ENCODE peak calls at places on chromosomes 4 and X, in nine cellular contexts. R is tibial artery; L is mammary epithelial cell; F is adrenal gland; D is body of pancreas; Q is H9; M is CD8-positive, alpha-beta T cell; U is right atrium auricular region; O is AG04450. C is an unnamed sample.
A peak's percentile ranks its signal among the peaks of the same experiment; 100 is the strongest.

GRCh38 chrX:12115377-12115776 is 22.9 kb upstream of the FRMPD4 start:
- DNase-seq in R (no peak), L (no peak), F (no peak), D (no peak), Q (peak; percentile 56), M (no peak), U (no peak), O (no peak), C (no peak)

GRCh38 chr4:120753854-120754253 is 168.7 kb downstream of the PRDM5 start:
- DNase-seq in R (no peak), L (no peak), F (no peak), D (no peak), Q (no peak), M (no peak), U (no peak), O (no peak), C (no peak)

GRCh38 chr4:55398461-55398860 is 2.7 kb downstream of the TMEM165 start:
- DNase-seq in R (no peak), L (peak; percentile 83), F (no peak), D (no peak), Q (no peak), M (no peak), U (no peak), O (no peak), C (no peak)

GRCh38 chrX:107672955-107673378 is 44.7 kb downstream of the PRPS1 start:
- DNase-seq in R (peak; percentile 77), L (peak; percentile 66), F (peak; percentile 85), D (peak; percentile 75), Q (peak; percentile 81), M (peak; percentile 60), U (peak; percentile 84), O (no peak), C (peak; percentile 52)

GRCh38 chrX:56969559-56969958 is 25.8 kb downstream of the SPIN3 start:
- DNase-seq in R (no peak), L (no peak), F (no peak), D (no peak), Q (no peak), M (no peak), U (no peak), O (no peak), C (no peak)

GRCh38 chrX:151982217-151982616 is 7.7 kb upstream of the GABRE start:
- DNase-seq in R (no peak), L (peak; percentile 54), F (peak; percentile 18), D (peak; percentile 8), Q (no peak), M (no peak), U (no peak), O (peak; percentile 11), C (no peak)

GRCh38 chrX:31423575-31424284 is 351.9 kb upstream of the FTHL17 start:
- DNase-seq in R (peak; percentile 21), L (peak; percentile 20), F (peak; percentile 16), D (peak; percentile 20), Q (peak; percentile 31), M (no peak), U (no peak), O (no peak), C (no peak)

GRCh38 chrX:115560211-115560977 is 580 bp upstream of the PLS3 start:
- DNase-seq in R (no peak), L (peak; percentile 81), F (no peak), D (peak; percentile 10), Q (no peak), M (no peak), U (no peak), O (no peak), C (no peak)

DNA sequence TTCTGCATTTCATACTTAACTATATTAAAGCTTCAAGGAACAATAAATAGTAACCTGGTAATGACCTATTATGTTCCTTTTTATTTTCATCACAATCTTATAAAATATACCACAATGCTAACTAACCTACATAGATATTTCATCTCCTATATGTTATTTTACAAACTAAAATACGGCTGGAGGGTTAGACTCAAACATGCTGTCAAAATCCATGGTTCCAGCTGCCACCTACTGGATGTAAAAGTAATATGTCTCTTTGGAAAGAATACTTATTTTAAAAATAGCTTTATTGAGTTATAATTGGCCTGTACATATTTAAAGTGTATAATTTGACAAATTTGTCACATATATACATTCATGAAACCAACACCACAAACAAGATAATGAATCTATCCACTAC is 15.0 kb downstream of the RGN start:
- DNase-seq in R (no peak), L (peak; percentile 12), F (no peak), D (peak; percentile 14), Q (no peak), M (no peak), U (no peak), O (peak; percentile 0), C (no peak)
- TF ChIP-seq CTCF in R (peak; percentile 31), L (peak; percentile 38), F (peak; percentile 57), D (peak; percentile 45), Q (peak; percentile 62), M (peak; percentile 48), U (peak; percentile 57), O (peak; percentile 41), C (peak; percentile 35)

DNA sequence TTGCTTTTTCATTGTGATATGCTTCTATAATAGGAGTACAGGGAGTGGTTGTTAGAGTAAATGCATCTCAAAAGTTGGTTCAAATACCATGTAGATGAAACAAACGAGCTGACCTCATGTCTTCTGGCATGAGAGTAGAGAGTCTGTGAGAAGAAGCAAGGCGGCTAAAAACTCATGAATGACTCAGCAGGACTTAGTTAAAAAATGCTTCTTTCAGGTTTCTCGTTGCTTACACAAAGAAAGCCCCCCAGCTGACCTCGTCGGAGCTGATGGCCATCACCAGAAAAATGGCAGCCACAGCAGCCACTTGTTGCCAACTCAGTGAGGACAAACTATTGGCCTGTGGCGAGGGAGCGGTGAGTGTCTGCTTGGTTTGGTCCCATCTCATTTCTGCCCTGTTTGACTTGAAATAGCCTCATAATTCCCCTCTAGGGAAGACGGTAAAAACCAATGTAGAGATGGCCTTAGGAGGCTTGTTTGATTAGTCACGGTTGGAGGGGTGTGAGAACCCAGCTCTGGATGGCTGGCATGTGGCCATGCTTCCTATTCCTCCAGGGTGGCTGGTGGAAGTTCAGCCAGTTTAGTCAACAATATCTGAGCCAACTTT is 14.5 kb downstream of the AFP start:
- DNase-seq in R (no peak), L (peak; percentile 52), F (no peak), D (peak; percentile 33), Q (peak; percentile 35), M (no peak), U (peak; percentile 61), O (peak; percentile 60), C (no peak)
- H3K27ac ChIP-seq in R (no peak overlapping the region), L (no peak overlapping the region), F (no peak overlapping the region), D (no peak overlapping the region), Q (no peak overlapping the region), M (no peak overlapping the region), U (peak overlapping the region; percentile 54), O (peak overlapping the region; percentile 88), C (no peak overlapping the region)

GRCh38 chr4:82811838-82812672 is 13.5 kb upstream of the SCD5 start:
- DNase-seq in R (no peak), L (no peak), F (no peak), D (no peak), Q (no peak), M (no peak), U (no peak), O (no peak), C (no peak)
- H3K27me3 ChIP-seq in R (no peaks in the 10 kb centered on the region), L (no peaks in the 10 kb centered on the region), F (no peaks in the 10 kb centered on the region), D (no peaks in the 10 kb centered on the region), Q (peaks cover 20% of the 10 kb centered on the region), M (no peaks in the 10 kb centered on the region), U (no peaks in the 10 kb centered on the region), O (no peaks in the 10 kb centered on the region), C (no peaks in the 10 kb centered on the region)

GRCh38 chr4:163108614-163109013 is 58.1 kb downstream of the NAF1 start:
- DNase-seq in R (no peak), L (no peak), F (no peak), D (no peak), Q (no peak), M (no peak), U (no peak), O (no peak), C (no peak)

GRCh38 chr4:163109967-163110366 is 56.7 kb downstream of the NAF1 start:
- DNase-seq in R (no peak), L (no peak), F (no peak), D (no peak), Q (no peak), M (no peak), U (no peak), O (no peak), C (no peak)

GRCh38 chr4:163113921-163114703 is 52.6 kb downstream of the NAF1 start:
- DNase-seq in R (no peak), L (no peak), F (no peak), D (no peak), Q (no peak), M (no peak), U (no peak), O (no peak), C (no peak)

GRCh38 chr4:163110442-163110841 is 56.2 kb downstream of the NAF1 start:
- DNase-seq in R (no peak), L (no peak), F (no peak), D (no peak), Q (no peak), M (no peak), U (no peak), O (no peak), C (no peak)

DNA sequence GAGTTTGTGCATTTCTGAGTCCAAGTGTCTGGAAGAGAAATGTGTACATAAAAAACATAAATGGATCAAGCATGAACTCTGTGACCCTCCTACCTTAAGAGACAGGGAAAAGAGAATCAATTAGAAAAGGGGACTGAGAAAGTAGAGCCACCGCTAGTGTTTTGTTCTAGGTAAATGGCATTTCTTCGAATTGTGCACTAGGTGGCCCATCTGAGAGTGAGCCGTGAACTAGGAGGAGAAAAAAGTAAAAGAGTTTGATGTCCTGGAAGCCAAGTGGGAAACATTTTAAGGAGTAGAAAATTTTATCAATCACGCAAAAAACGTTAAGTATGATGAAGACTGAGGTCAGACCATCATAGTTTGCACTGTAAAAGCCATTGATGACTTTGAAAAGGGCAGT is 55.1 kb downstream of the NAF1 start:
- DNase-seq in R (no peak), L (no peak), F (no peak), D (no peak), Q (no peak), M (no peak), U (no peak), O (no peak), C (no peak)
- TF ChIP-seq CTCF in R (peak; percentile 31), L (no peak), F (peak; percentile 35), D (peak; percentile 18), Q (peak; percentile 67), M (no peak), U (peak; percentile 30), O (peak; percentile 61), C (no peak)

DNA sequence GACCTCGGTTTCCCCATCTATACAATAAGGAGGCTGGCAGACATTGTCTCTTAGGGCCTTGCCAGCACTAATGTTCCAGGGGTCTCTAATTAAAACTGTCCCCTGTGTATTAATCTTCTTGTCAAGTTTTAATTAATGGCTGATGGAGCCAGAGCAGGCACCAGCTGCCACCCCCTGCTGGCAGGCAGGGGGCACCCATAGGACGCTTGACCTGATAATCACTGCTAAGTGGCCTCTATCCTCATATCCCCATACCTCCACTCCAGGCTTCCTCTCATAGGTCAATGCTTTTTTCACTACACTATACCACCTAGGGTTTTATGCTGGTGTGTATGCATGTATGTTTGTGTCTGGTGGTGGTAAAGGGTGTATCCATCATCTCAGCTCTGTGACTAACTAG is 89.4 kb downstream of the EFNB1 start:
- DNase-seq in R (no peak), L (no peak), F (no peak), D (no peak), Q (no peak), M (no peak), U (no peak), O (no peak), C (no peak)
- H3K27ac ChIP-seq in R (no peak overlapping the region), L (no peak overlapping the region), F (no peak overlapping the region), D (no peak overlapping the region), Q (no peak overlapping the region), M (no peak overlapping the region), U (no peak overlapping the region), O (no peak overlapping the region), C (no peak overlapping the region)